ENCODE peak calls at places on chromosomes 4 and X, in seven cellular contexts. One of them, this sample, is unnamed.

GRCh38 chrX:74931214-74931613 is 6.0 kb upstream of the NEXMIF start:
- DNase-seq in upper lobe of right lung: no peak
- DNase-seq in fibroblast of pulmonary artery: no peak
- DNase-seq in H9: no peak
- DNase-seq in HFFc6: no peak
- DNase-seq in body of pancreas: no peak
- DNase-seq in GM20000: no peak
- DNase-seq in this sample: no peak

GRCh38 chr4:55561884-55562283 is 15.2 kb upstream of the CLOCK start:
- DNase-seq in H9: no peak
- DNase-seq in body of pancreas: no peak
- DNase-seq in GM20000: peak; percentile 69
- DNase-seq in HFFc6: no peak
- DNase-seq in fibroblast of pulmonary artery: no peak
- DNase-seq in upper lobe of right lung: no peak
- DNase-seq in this sample: no peak

GRCh38 chr4:138576684-138577083 is 334.5 kb upstream of the SLC7A11 start:
- DNase-seq in HFFc6: peak; percentile 46
- DNase-seq in GM20000: no peak
- DNase-seq in H9: no peak
- DNase-seq in upper lobe of right lung: no peak
- DNase-seq in fibroblast of pulmonary artery: peak; percentile 76
- DNase-seq in body of pancreas: no peak
- DNase-seq in this sample: no peak

GRCh38 chrX:80751456-80751855 is 58.2 kb downstream of the BRWD3 start:
- DNase-seq in GM20000: no peak
- DNase-seq in HFFc6: peak; percentile 1
- DNase-seq in upper lobe of right lung: no peak
- DNase-seq in H9: no peak
- DNase-seq in fibroblast of pulmonary artery: no peak
- DNase-seq in body of pancreas: no peak
- DNase-seq in this sample: no peak

GRCh38 chrX:121356139-121356849 is 308.9 kb downstream of the GLUD2 start:
- DNase-seq in upper lobe of right lung: no peak
- DNase-seq in fibroblast of pulmonary artery: no peak
- DNase-seq in H9: no peak
- DNase-seq in GM20000: no peak
- DNase-seq in HFFc6: no peak
- DNase-seq in body of pancreas: no peak
- DNase-seq in this sample: no peak

GRCh38 chr4:25930722-25931354 is 16.8 kb downstream of the SMIM20 start:
- DNase-seq in upper lobe of right lung: no peak
- DNase-seq in GM20000: no peak
- DNase-seq in HFFc6: no peak
- DNase-seq in body of pancreas: no peak
- DNase-seq in H9: no peak
- DNase-seq in fibroblast of pulmonary artery: no peak
- DNase-seq in this sample: no peak

GRCh38 chrX:116490091-116490490 is 27.3 kb upstream of the CT83 start:
- DNase-seq in GM20000: no peak
- DNase-seq in body of pancreas: no peak
- DNase-seq in fibroblast of pulmonary artery: peak; percentile 3
- DNase-seq in H9: no peak
- DNase-seq in HFFc6: no peak
- DNase-seq in upper lobe of right lung: no peak
- DNase-seq in this sample: no peak

GRCh38 chr4:54794033-54794432 is 136.3 kb downstream of the KIT start:
- DNase-seq in HFFc6: no peak
- DNase-seq in GM20000: no peak
- DNase-seq in H9: no peak
- DNase-seq in fibroblast of pulmonary artery: no peak
- DNase-seq in body of pancreas: no peak
- DNase-seq in upper lobe of right lung: no peak
- DNase-seq in this sample: no peak

GRCh38 chrX:43958529-43958928 is 14.7 kb downstream of the NDP start:
- DNase-seq in GM20000: peak; percentile 13
- DNase-seq in fibroblast of pulmonary artery: peak; percentile 89
- DNase-seq in upper lobe of right lung: no peak
- DNase-seq in H9: peak; percentile 45
- DNase-seq in body of pancreas: peak; percentile 53
- DNase-seq in HFFc6: peak; percentile 77
- DNase-seq in this sample: no peak

GRCh38 chr4:94759767-94760211 is 2.0 kb downstream of the BMPR1B start:
- DNase-seq in HFFc6: no peak
- DNase-seq in H9: no peak
- DNase-seq in GM20000: no peak
- DNase-seq in upper lobe of right lung: no peak
- DNase-seq in body of pancreas: no peak
- DNase-seq in fibroblast of pulmonary artery: no peak
- DNase-seq in this sample: no peak

GRCh38 chrX:100512471-100512870 is 72.3 kb upstream of the TNMD start:
- DNase-seq in body of pancreas: no peak
- DNase-seq in H9: no peak
- DNase-seq in HFFc6: no peak
- DNase-seq in fibroblast of pulmonary artery: peak; percentile 20
- DNase-seq in GM20000: peak; percentile 2
- DNase-seq in upper lobe of right lung: no peak
- DNase-seq in this sample: no peak

GRCh38 chr4:80751200-80751599 is 279.3 kb upstream of the BMP3 start:
- DNase-seq in H9: peak; percentile 38
- DNase-seq in HFFc6: no peak
- DNase-seq in fibroblast of pulmonary artery: no peak
- DNase-seq in upper lobe of right lung: no peak
- DNase-seq in body of pancreas: no peak
- DNase-seq in GM20000: no peak
- DNase-seq in this sample: no peak

GRCh38 chrX:120446503-120446902 is 22.6 kb downstream of the LAMP2 start:
- DNase-seq in upper lobe of right lung: no peak
- DNase-seq in HFFc6: peak; percentile 47
- DNase-seq in fibroblast of pulmonary artery: peak; percentile 73
- DNase-seq in body of pancreas: no peak
- DNase-seq in GM20000: no peak
- DNase-seq in H9: no peak
- DNase-seq in this sample: no peak

GRCh38 chr4:158850800-158851644 is 82.2 kb downstream of the FNIP2 start:
- DNase-seq in upper lobe of right lung: no peak
- DNase-seq in HFFc6: peak; percentile 28
- DNase-seq in GM20000: peak; percentile 17
- DNase-seq in H9: no peak
- DNase-seq in fibroblast of pulmonary artery: peak; percentile 70
- DNase-seq in body of pancreas: no peak
- DNase-seq in this sample: no peak

GRCh38 chr4:6761540-6762243 is 20.8 kb upstream of the KIAA0232 start:
- DNase-seq in body of pancreas: peak; percentile 55
- DNase-seq in H9: no peak
- DNase-seq in GM20000: no peak
- DNase-seq in upper lobe of right lung: peak; percentile 53
- DNase-seq in HFFc6: no peak
- DNase-seq in fibroblast of pulmonary artery: no peak
- DNase-seq in this sample: no peak

GRCh38 chrX:12360389-12360788 is 222.1 kb downstream of the FRMPD4 start:
- DNase-seq in upper lobe of right lung: no peak
- DNase-seq in HFFc6: peak; percentile 58
- DNase-seq in H9: no peak
- DNase-seq in body of pancreas: no peak
- DNase-seq in GM20000: no peak
- DNase-seq in fibroblast of pulmonary artery: peak; percentile 70
- DNase-seq in this sample: no peak

GRCh38 chr4:169208090-169208455 is 62.7 kb downstream of the SH3RF1 start:
- DNase-seq in body of pancreas: no peak
- DNase-seq in HFFc6: no peak
- DNase-seq in GM20000: no peak
- DNase-seq in fibroblast of pulmonary artery: no peak
- DNase-seq in H9: no peak
- DNase-seq in upper lobe of right lung: no peak
- DNase-seq in this sample: no peak

GRCh38 chr4:992297-993110 is 700 bp downstream of the SLC26A1 start:
- DNase-seq in upper lobe of right lung: peak; percentile 89
- DNase-seq in HFFc6: no peak
- DNase-seq in body of pancreas: peak; percentile 93
- DNase-seq in fibroblast of pulmonary artery: no peak
- DNase-seq in H9: no peak
- DNase-seq in GM20000: no peak
- DNase-seq in this sample: no peak

GRCh38 chr4:184514121-184514988 is 40.0 kb upstream of the IRF2 start:
- DNase-seq in body of pancreas: peak; percentile 66
- DNase-seq in HFFc6: peak; percentile 79
- DNase-seq in upper lobe of right lung: peak; percentile 70
- DNase-seq in GM20000: peak; percentile 86
- DNase-seq in H9: no peak
- DNase-seq in fibroblast of pulmonary artery: peak; percentile 88
- DNase-seq in this sample: no peak

GRCh38 chr4:73348185-73348584 is 55.9 kb upstream of the ALB start:
- DNase-seq in body of pancreas: no peak
- DNase-seq in H9: no peak
- DNase-seq in GM20000: no peak
- DNase-seq in HFFc6: no peak
- DNase-seq in fibroblast of pulmonary artery: no peak
- DNase-seq in upper lobe of right lung: no peak
- DNase-seq in this sample: no peak

GRCh38 chr4:15928883-15929282 is 9.7 kb downstream of the FGFBP1 start:
- DNase-seq in GM20000: no peak
- DNase-seq in HFFc6: no peak
- DNase-seq in H9: no peak
- DNase-seq in body of pancreas: no peak
- DNase-seq in fibroblast of pulmonary artery: no peak
- DNase-seq in upper lobe of right lung: no peak
- DNase-seq in this sample: no peak

GRCh38 chrX:11464836-11465458 is 171.7 kb downstream of the AMELX start:
- DNase-seq in body of pancreas: no peak
- DNase-seq in HFFc6: no peak
- DNase-seq in upper lobe of right lung: no peak
- DNase-seq in GM20000: no peak
- DNase-seq in fibroblast of pulmonary artery: no peak
- DNase-seq in H9: no peak
- DNase-seq in this sample: no peak

DNA sequence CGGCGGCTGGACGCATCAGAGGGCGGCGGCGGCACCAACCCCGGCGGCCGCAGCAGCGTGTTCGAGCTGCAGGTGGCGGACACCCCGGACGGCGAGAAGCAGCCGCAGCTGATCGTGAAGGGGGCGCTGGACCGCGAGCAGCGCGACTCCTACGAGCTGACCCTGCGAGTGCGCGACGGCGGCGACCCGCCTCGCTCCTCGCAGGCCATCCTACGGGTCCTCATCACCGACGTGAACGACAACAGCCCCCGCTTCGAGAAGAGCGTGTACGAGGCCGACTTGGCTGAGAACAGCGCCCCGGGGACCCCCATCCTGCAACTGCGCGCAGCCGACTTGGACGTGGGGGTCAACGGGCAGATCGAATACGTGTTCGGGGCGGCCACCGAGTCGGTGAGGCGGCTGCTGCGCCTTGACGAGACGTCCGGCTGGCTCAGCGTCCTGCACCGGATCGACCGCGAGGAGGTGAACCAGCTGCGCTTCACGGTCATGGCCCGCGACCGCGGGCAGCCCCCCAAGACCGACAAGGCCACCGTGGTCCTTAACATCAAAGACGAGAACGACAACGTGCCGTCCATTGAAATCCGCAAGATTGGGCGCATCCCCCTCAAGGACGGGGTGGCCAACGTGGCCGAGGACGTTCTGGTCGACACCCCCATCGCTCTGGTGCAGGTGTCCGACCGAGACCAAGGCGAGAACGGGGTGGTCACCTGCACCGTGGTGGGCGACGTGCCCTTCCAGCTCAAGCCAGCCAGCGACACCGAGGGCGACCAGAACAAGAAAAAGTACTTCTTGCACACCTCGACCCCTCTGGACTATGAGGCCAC is 2.1 kb downstream of the PCDH7 start:
- DNase-seq in fibroblast of pulmonary artery: no peak
- DNase-seq in upper lobe of right lung: no peak
- DNase-seq in H9: no peak
- DNase-seq in body of pancreas: no peak
- DNase-seq in HFFc6: no peak
- DNase-seq in GM20000: peak; percentile 9
- DNase-seq in this sample: no peak
- TF ChIP-seq CTCF in fibroblast of pulmonary artery: no peak
- TF ChIP-seq CTCF in upper lobe of right lung: no peak
- TF ChIP-seq CTCF in H9: no peak
- TF ChIP-seq CTCF in body of pancreas: no peak
- TF ChIP-seq CTCF in HFFc6: peak; percentile 26
- TF ChIP-seq CTCF in GM20000: no peak
- TF ChIP-seq CTCF in this sample: no peak

GRCh38 chr4:13821522-13821921 is 194.0 kb upstream of the BOD1L1 start:
- DNase-seq in upper lobe of right lung: no peak
- DNase-seq in GM20000: no peak
- DNase-seq in body of pancreas: no peak
- DNase-seq in H9: peak; percentile 65
- DNase-seq in fibroblast of pulmonary artery: no peak
- DNase-seq in HFFc6: no peak
- DNase-seq in this sample: no peak
- TF ChIP-seq CTCF in upper lobe of right lung: no peak
- TF ChIP-seq CTCF in GM20000: no peak
- TF ChIP-seq CTCF in body of pancreas: no peak
- TF ChIP-seq CTCF in H9: peak; percentile 58
- TF ChIP-seq CTCF in fibroblast of pulmonary artery: no peak
- TF ChIP-seq CTCF in HFFc6: peak; percentile 17
- TF ChIP-seq CTCF in this sample: no peak

DNA sequence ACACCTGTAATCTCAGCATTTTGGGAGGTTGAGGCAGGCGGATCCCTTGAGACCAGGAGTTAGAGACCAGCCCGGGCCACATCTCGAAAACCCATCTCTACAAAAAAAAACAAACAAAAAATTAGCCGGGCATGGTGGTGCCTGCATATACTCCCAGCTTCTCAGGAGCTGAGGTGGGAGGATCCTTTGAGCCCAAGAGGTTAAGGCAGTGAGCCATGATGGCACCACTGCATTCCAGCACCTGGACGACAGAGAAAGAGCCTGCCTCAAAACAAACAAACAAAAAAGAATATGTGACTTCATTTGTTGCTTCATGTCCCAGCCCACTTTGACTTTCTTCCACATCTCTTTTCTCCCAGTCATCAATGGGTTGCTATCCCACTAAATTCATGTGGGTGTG is 79.7 kb downstream of the BCOR start:
- DNase-seq in H9: no peak
- DNase-seq in HFFc6: no peak
- DNase-seq in body of pancreas: no peak
- DNase-seq in GM20000: no peak
- DNase-seq in upper lobe of right lung: no peak
- DNase-seq in fibroblast of pulmonary artery: no peak
- DNase-seq in this sample: no peak
- TF ChIP-seq CTCF in H9: no peak
- TF ChIP-seq CTCF in HFFc6: no peak
- TF ChIP-seq CTCF in body of pancreas: no peak
- TF ChIP-seq CTCF in GM20000: no peak
- TF ChIP-seq CTCF in upper lobe of right lung: no peak
- TF ChIP-seq CTCF in fibroblast of pulmonary artery: no peak
- TF ChIP-seq CTCF in this sample: no peak

DNA sequence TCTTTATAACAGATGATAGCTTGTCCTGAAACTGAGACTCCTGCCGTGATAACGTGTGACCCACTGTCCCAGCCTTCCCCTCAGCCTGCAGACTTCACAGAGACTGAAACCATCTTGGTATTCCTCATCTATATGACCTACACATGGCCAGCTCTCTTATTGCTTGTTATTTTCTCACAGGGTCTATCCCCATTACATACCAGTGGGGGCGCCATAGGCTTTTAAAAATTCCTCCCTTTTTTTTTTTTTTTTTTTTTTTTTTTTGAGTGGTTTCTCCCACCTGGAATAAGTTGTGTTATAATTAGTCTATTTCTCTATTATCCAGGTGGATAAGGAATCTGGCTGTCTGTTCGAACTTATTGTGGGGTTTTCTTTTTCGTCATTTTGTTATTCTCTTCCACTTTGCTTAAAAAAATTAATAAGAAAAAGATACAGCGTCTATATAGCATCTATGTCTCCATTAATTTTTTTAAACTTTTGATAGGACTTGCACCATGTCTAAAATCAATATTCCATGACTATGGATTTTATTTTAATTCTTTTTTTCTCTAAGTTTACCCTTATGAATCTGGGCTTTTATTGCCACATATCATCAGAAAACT is 47.2 kb downstream of the GYG2 start:
- DNase-seq in GM20000: no peak
- DNase-seq in H9: no peak
- DNase-seq in body of pancreas: no peak
- DNase-seq in upper lobe of right lung: no peak
- DNase-seq in HFFc6: no peak
- DNase-seq in fibroblast of pulmonary artery: peak; percentile 23
- DNase-seq in this sample: no peak
- TF ChIP-seq CTCF in GM20000: no peak
- TF ChIP-seq CTCF in H9: peak; percentile 83
- TF ChIP-seq CTCF in body of pancreas: peak; percentile 46
- TF ChIP-seq CTCF in upper lobe of right lung: peak; percentile 31
- TF ChIP-seq CTCF in HFFc6: peak; percentile 62
- TF ChIP-seq CTCF in fibroblast of pulmonary artery: peak; percentile 45
- TF ChIP-seq CTCF in this sample: no peak

This sample was measured in activated B cell treated with CpG ODN at 0.5 μM for 24 hours.